ENCODE peak calls at places on chromosomes 1 and 21, in eight cellular contexts. S, X, W, U, I, G, B and R are unnamed samples.

GRCh38 chr1:157235307-157235706 is 97.1 kb upstream of the ETV3 start:
- DNase-seq in S (no peak), X (no peak), W (no peak), U (no peak), I (no peak), G (no peak), B (no peak), R (no peak)

GRCh38 chr1:218488986-218489385 is 143.8 kb downstream of the TGFB2 start:
- DNase-seq in S (no peak), X (no peak), W (peak), U (no peak), I (no peak), G (no peak), B (peak), R (no peak)

GRCh38 chr1:115454835-115455511 is 116.9 kb upstream of the NGF start:
- DNase-seq in S (no peak), X (no peak), W (peak), U (no peak), I (no peak), G (peak), B (no peak), R (peak)

GRCh38 chr1:59570524-59570923 is 244.2 kb upstream of the HOOK1 start:
- DNase-seq in S (no peak), X (peak), W (peak), U (no peak), I (no peak), G (no peak), B (no peak), R (no peak)

GRCh38 chr21:40139636-40140035 is 272.4 kb downstream of the PCP4 start:
- DNase-seq in S (peak), X (no peak), W (no peak), U (no peak), I (no peak), G (no peak), B (no peak), R (no peak)

GRCh38 chr1:215526147-215526845 is 40.8 kb upstream of the KCTD3 start:
- DNase-seq in S (no peak), X (no peak), W (peak), U (peak), I (no peak), G (no peak), B (peak), R (peak)

GRCh38 chr1:169886931-169887330 is 6.8 kb downstream of the SCYL3 start:
- DNase-seq in S (no peak), X (no peak), W (no peak), U (no peak), I (no peak), G (no peak), B (no peak), R (no peak)

GRCh38 chr1:197200468-197200899 is 54.0 kb upstream of the ASPM start:
- DNase-seq in S (no peak), X (peak), W (peak), U (peak), I (no peak), G (no peak), B (no peak), R (peak)

GRCh38 chr1:176789571-176790090 is 326.7 kb downstream of the PAPPA2 start:
- DNase-seq in S (no peak), X (no peak), W (no peak), U (no peak), I (no peak), G (no peak), B (no peak), R (no peak)

GRCh38 chr1:22641906-22642636 is 1.4 kb upstream of the C1QC start:
- DNase-seq in S (no peak), X (peak), W (peak), U (peak), I (peak), G (peak), B (peak), R (peak)

DNA sequence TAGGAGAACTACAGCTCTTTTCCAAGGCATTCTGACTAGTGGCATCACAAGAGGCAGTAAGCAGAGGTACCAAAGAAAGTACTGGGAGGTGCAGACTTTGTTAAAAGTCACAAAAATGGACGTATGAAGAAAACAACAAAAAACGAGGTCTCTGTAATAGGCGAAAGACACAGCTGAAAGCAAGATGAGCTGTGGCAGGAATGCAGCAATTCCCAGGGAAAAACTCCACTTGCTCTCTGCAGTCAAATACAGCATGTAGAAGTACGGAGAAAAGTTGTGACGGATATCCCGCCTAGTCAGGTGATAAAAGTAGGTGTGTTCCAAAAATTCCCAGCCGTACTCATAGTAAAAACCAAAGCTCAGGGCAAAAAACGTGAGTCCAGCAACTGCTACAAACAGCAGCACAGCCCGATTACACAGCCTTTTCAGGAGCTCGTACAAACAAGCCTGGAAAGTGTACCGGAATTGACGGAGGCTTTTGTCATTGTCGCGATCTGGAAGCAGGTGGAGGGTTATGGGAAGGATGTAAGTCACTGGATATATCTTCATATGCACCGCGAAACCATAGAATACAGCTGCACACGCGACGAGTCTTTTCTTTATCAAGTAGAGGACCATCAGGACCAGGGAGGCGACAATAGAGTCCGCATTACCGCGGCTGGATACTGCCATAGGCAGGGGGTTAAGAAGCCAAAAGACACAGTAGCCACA is 978 bp downstream of the PIGM start:
- DNase-seq in S (no peak), X (no peak), W (no peak), U (peak), I (no peak), G (no peak), B (no peak), R (peak)
- H3K27ac ChIP-seq in S (peak), X (peak), W (peak), U (peak), I (no peak), G (peak), B (peak), R (peak)

DNA sequence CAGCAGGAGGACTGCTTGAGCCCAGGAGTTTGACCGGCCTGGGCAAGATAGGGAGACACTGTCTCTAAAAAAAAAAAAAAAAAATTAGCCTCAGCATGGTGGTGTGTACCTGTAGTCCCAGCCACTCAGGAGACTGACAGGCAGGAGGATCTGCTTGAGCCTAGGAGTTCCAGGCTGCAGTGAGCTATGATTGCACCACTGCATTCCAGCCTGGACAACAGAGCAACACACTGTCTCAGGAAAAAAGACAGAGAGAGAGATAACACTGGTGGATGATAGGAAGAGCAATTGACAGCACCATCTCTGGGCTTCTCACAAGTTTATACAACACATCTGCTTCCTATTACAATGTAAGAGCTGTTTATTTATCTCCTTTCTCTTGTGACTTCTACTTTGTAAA is 2.4 kb upstream of the RNU11 start:
- DNase-seq in S (no peak), X (no peak), W (peak), U (no peak), I (no peak), G (no peak), B (no peak), R (peak)
- H3K27ac ChIP-seq in S (no peak), X (no peak), W (peak), U (no peak), I (no peak), G (no peak), B (no peak), R (peak)

DNA sequence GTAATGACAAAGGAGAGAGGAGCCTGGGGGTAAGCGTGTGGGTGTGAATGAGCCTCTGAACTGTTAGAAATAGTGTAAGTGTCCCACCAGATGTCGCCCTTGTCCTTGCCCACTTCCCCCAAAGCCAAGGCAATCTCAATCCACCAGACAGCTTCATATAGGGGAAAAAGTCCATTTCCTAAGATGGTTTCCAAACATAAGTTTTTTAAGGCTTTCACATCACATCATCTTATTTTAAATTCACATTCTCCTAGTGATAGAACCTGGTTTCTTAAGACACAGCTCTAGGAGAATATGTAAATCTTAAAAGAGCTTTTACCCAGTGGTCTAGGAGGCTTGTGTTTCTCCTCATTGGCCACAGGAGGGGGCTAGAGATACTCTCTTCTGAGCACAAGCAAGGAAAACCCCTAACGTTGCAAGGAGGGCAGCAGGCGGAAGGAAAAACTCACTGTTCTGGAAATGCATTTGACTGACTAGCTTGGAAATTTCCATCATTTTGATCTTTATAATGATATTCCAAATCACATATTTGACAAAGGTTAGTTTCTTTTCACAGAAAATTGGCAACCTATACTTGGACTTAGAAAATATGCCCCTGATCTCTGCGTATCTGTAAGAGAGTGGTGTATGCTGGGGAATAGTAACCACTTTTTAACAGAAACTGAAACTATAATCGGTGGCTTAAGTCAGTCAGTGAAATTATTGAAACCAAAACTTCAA is 51.9 kb upstream of the LPAR3 start:
- DNase-seq in S (no peak), X (peak), W (peak), U (peak), I (no peak), G (peak), B (peak), R (peak)
- H3K27ac ChIP-seq in S (no peak), X (peak), W (no peak), U (no peak), I (no peak), G (peak), B (peak), R (peak)

GRCh38 chr1:107535091-107535490 is 394.3 kb downstream of the NTNG1 start:
- DNase-seq in S (no peak), X (no peak), W (no peak), U (no peak), I (no peak), G (no peak), B (no peak), R (no peak)

GRCh38 chr1:107532318-107532717 is 391.5 kb downstream of the NTNG1 start:
- DNase-seq in S (no peak), X (no peak), W (no peak), U (no peak), I (no peak), G (no peak), B (no peak), R (no peak)

GRCh38 chr1:107531065-107531908 is 390.4 kb downstream of the NTNG1 start:
- DNase-seq in S (peak), X (no peak), W (no peak), U (no peak), I (no peak), G (no peak), B (no peak), R (no peak)

GRCh38 chr1:107536266-107536665 is 395.4 kb downstream of the NTNG1 start:
- DNase-seq in S (peak), X (no peak), W (peak), U (no peak), I (no peak), G (no peak), B (no peak), R (no peak)

GRCh38 chr1:107534632-107535031 is 393.8 kb downstream of the NTNG1 start:
- DNase-seq in S (no peak), X (no peak), W (no peak), U (no peak), I (no peak), G (no peak), B (no peak), R (no peak)
- H3K27ac ChIP-seq in S (peak), X (no peak), W (no peak), U (no peak), I (no peak), G (no peak), B (no peak), R (no peak)

DNA sequence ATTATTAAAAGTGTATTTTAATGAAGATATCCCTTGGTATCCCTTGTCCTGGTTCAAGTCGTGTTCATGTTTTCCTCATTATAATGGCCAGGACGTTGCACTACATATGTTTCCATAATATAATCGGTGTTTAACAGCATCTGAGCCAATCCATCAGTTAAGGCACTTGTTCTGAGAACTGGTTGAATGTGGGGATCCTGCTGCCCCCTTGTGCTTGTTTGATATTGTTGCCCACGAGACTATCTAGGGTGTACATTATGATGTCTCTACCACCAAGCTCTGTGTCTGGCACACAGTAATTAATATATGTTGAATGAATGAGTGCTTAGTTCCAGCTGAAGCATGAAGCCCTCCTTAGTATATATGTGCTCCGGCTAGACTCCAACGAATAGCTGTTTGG is 193.0 kb downstream of the CACNA1E start:
- DNase-seq in S (no peak), X (no peak), W (peak), U (peak), I (no peak), G (no peak), B (peak), R (peak)
- H3K27ac ChIP-seq in S (no peak), X (no peak), W (no peak), U (no peak), I (no peak), G (no peak), B (no peak), R (no peak)